ENCODE peak calls at places on chromosomes 16 and 17, in ten cellular contexts. One of them, this sample, is unnamed.

GRCh38 chr17:8785547-8786412 is 13.4 kb downstream of the MFSD6L start:
- DNase-seq in PC-9: peak
- DNase-seq in sigmoid colon: peak
- DNase-seq in kidney: peak
- DNase-seq in A549: peak
- DNase-seq in heart right ventricle: peak
- DNase-seq in vagina: no peak
- DNase-seq in mammary epithelial cell: peak
- DNase-seq in H1: peak
- DNase-seq in stomach: peak
- DNase-seq in this sample: peak

GRCh38 chr16:30874821-30875717 is 18.8 kb downstream of the BCL7C start:
- DNase-seq in sigmoid colon: peak
- DNase-seq in kidney: peak
- DNase-seq in PC-9: peak
- DNase-seq in H1: peak
- DNase-seq in stomach: peak
- DNase-seq in mammary epithelial cell: peak
- DNase-seq in vagina: no peak
- DNase-seq in A549: peak
- DNase-seq in heart right ventricle: peak
- DNase-seq in this sample: peak

GRCh38 chr17:80970762-80971703 is 20.6 kb upstream of the CHMP6 start:
- DNase-seq in vagina: no peak
- DNase-seq in heart right ventricle: no peak
- DNase-seq in PC-9: no peak
- DNase-seq in mammary epithelial cell: no peak
- DNase-seq in kidney: no peak
- DNase-seq in sigmoid colon: no peak
- DNase-seq in H1: no peak
- DNase-seq in stomach: no peak
- DNase-seq in A549: no peak
- DNase-seq in this sample: no peak

GRCh38 chr17:34318474-34318873 is 761 bp upstream of the CCL8 start:
- DNase-seq in vagina: no peak
- DNase-seq in kidney: no peak
- DNase-seq in sigmoid colon: no peak
- DNase-seq in heart right ventricle: peak
- DNase-seq in A549: peak
- DNase-seq in PC-9: no peak
- DNase-seq in stomach: no peak
- DNase-seq in mammary epithelial cell: no peak
- DNase-seq in H1: peak
- DNase-seq in this sample: peak

GRCh38 chr17:76427457-76428231 is 25.3 kb downstream of the UBE2O start:
- DNase-seq in H1: no peak
- DNase-seq in mammary epithelial cell: no peak
- DNase-seq in heart right ventricle: peak
- DNase-seq in kidney: no peak
- DNase-seq in vagina: no peak
- DNase-seq in sigmoid colon: no peak
- DNase-seq in A549: no peak
- DNase-seq in PC-9: no peak
- DNase-seq in stomach: no peak
- DNase-seq in this sample: no peak

GRCh38 chr17:64097196-64097936 is 32.6 kb downstream of the ERN1 start:
- DNase-seq in A549: no peak
- DNase-seq in vagina: no peak
- DNase-seq in sigmoid colon: no peak
- DNase-seq in stomach: no peak
- DNase-seq in kidney: no peak
- DNase-seq in heart right ventricle: no peak
- DNase-seq in PC-9: no peak
- DNase-seq in mammary epithelial cell: peak
- DNase-seq in H1: no peak
- DNase-seq in this sample: no peak

GRCh38 chr17:7080445-7081041 is 492 bp upstream of the CLEC10A start:
- DNase-seq in sigmoid colon: no peak
- DNase-seq in PC-9: no peak
- DNase-seq in heart right ventricle: peak
- DNase-seq in mammary epithelial cell: no peak
- DNase-seq in A549: no peak
- DNase-seq in H1: no peak
- DNase-seq in vagina: no peak
- DNase-seq in stomach: no peak
- DNase-seq in kidney: no peak
- DNase-seq in this sample: peak

GRCh38 chr16:89118361-89119061 is 24.9 kb downstream of the ACSF3 start:
- DNase-seq in H1: no peak
- DNase-seq in A549: no peak
- DNase-seq in stomach: no peak
- DNase-seq in heart right ventricle: no peak
- DNase-seq in vagina: no peak
- DNase-seq in PC-9: no peak
- DNase-seq in kidney: peak
- DNase-seq in sigmoid colon: no peak
- DNase-seq in mammary epithelial cell: no peak
- DNase-seq in this sample: peak

GRCh38 chr17:83107656-83108048 is 28.2 kb downstream of the METRNL start:
- DNase-seq in mammary epithelial cell: no peak
- DNase-seq in vagina: no peak
- DNase-seq in H1: no peak
- DNase-seq in PC-9: no peak
- DNase-seq in A549: no peak
- DNase-seq in kidney: peak
- DNase-seq in stomach: no peak
- DNase-seq in heart right ventricle: no peak
- DNase-seq in sigmoid colon: no peak
- DNase-seq in this sample: no peak

GRCh38 chr17:2455956-2456355 is 55.1 kb upstream of the MNT start:
- DNase-seq in kidney: no peak
- DNase-seq in vagina: no peak
- DNase-seq in sigmoid colon: no peak
- DNase-seq in A549: no peak
- DNase-seq in PC-9: no peak
- DNase-seq in heart right ventricle: no peak
- DNase-seq in H1: no peak
- DNase-seq in stomach: no peak
- DNase-seq in mammary epithelial cell: no peak
- DNase-seq in this sample: no peak

GRCh38 chr17:17156107-17156506 is 50.0 kb downstream of the PLD6 start:
- DNase-seq in heart right ventricle: no peak
- DNase-seq in mammary epithelial cell: peak
- DNase-seq in H1: no peak
- DNase-seq in A549: no peak
- DNase-seq in vagina: no peak
- DNase-seq in kidney: no peak
- DNase-seq in PC-9: no peak
- DNase-seq in stomach: no peak
- DNase-seq in sigmoid colon: no peak
- DNase-seq in this sample: no peak

GRCh38 chr17:17836818-17837379 is at the start of gene SREBF1:
- DNase-seq in H1: peak
- DNase-seq in A549: peak
- DNase-seq in kidney: peak
- DNase-seq in mammary epithelial cell: no peak
- DNase-seq in sigmoid colon: peak
- DNase-seq in vagina: no peak
- DNase-seq in stomach: peak
- DNase-seq in heart right ventricle: peak
- DNase-seq in PC-9: peak
- DNase-seq in this sample: peak

DNA sequence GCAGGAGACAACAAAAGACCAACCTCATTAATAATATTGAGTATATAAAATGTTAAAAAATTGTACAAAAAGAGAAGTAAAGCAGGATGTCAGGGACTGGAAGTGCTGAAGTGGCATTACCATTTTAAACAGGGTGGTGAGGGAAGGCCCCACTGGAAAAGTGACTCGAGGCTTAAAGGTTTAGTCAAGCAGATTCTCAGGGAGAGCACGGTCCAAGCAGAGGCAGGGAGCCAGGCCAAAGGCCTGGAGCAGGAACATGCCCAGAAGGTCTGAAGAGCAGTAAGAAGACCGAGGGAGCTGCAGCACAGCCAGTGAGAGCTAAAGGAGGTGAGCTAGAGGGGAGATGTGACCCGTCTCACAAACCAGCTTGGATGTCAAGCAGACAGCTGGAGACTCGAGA is 7.6 kb downstream of the XPO6 start:
- DNase-seq in A549: no peak
- DNase-seq in stomach: no peak
- DNase-seq in H1: no peak
- DNase-seq in PC-9: no peak
- DNase-seq in sigmoid colon: no peak
- DNase-seq in kidney: no peak
- DNase-seq in vagina: no peak
- DNase-seq in mammary epithelial cell: no peak
- DNase-seq in heart right ventricle: no peak
- DNase-seq in this sample: no peak
- H3K27ac ChIP-seq in A549: no peak
- H3K27ac ChIP-seq in stomach: no peak
- H3K27ac ChIP-seq in H1: no peak
- H3K27ac ChIP-seq in PC-9: no peak
- H3K27ac ChIP-seq in sigmoid colon: no peak
- H3K27ac ChIP-seq in kidney: no peak
- H3K27ac ChIP-seq in vagina: no peak
- H3K27ac ChIP-seq in mammary epithelial cell: no peak
- H3K27ac ChIP-seq in heart right ventricle: no peak
- H3K27ac ChIP-seq in this sample: no peak

DNA sequence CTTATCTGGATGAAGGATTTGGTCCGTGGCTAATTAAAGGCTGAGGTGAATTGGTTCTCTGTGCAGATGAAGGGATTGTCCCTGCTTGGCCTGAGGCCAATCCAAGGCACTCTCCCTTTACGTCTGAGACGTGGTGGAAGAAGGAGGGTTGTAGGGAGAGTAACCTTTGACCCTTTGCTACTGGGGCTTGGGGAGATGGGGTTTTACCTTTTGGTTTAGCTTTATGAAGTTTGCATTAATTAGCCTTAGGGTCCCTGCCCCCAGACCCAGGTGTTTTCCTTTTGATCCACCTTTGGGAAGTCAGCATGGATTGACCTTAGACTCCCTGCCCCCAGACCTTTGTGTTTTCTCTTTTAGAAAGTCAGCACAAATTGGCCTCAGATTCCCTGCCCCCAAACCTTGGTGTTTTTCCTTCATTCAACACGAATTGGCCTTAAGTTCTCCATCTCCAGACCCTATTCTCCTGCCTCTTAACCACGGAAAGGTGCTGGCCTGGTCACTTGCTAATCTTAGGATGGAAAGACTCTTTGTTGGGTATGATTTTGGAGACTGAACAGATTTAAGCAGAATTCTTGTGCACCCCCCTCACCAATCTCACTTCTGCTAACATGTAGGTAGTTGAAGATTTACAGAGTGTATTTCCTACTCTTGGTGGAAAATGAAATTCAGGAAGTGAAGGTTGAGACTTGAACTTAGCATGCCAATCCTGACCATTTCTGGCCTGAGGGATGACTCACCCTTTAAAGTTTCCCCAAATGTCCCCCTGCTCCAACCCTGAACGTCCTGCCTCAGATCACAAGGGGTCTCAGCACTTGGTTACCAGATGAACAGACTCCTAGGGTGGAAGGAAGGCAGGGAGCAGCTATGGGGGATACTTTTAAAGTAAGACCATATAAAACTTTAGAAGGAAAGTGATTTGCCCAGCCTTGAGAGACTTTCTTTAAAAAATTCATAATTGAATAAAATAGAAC is 23.1 kb upstream of the MMD start:
- DNase-seq in vagina: no peak
- DNase-seq in mammary epithelial cell: no peak
- DNase-seq in A549: no peak
- DNase-seq in kidney: no peak
- DNase-seq in PC-9: no peak
- DNase-seq in H1: no peak
- DNase-seq in heart right ventricle: no peak
- DNase-seq in sigmoid colon: no peak
- DNase-seq in stomach: no peak
- DNase-seq in this sample: no peak
- H3K4me3 ChIP-seq in vagina: no peak
- H3K4me3 ChIP-seq in mammary epithelial cell: no peak
- H3K4me3 ChIP-seq in A549: no peak
- H3K4me3 ChIP-seq in kidney: no peak
- H3K4me3 ChIP-seq in PC-9: no peak
- H3K4me3 ChIP-seq in H1: no peak
- H3K4me3 ChIP-seq in heart right ventricle: no peak
- H3K4me3 ChIP-seq in sigmoid colon: no peak
- H3K4me3 ChIP-seq in stomach: no peak
- H3K4me3 ChIP-seq in this sample: no peak

DNA sequence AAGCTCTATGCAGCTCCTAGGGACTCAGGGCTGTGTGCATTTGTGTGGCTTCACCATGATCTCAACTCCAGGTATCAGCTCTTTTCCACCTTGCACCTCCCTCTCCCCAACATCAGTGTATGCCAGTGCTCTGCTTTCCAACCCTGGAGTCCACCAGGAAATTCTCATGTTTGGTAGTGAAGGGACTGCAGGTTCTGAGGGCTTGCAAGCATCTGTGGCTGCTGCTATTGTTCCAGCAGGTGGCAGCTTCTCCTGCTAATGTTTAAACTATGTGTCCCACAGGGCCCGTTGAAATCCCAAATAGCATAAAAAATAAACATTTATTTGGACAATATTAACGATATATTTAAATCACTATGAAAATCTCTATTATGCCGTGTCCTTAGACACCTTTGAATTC is 82.0 kb downstream of the RGS9 start:
- DNase-seq in stomach: no peak
- DNase-seq in sigmoid colon: no peak
- DNase-seq in heart right ventricle: no peak
- DNase-seq in PC-9: no peak
- DNase-seq in vagina: no peak
- DNase-seq in mammary epithelial cell: no peak
- DNase-seq in A549: no peak
- DNase-seq in kidney: no peak
- DNase-seq in H1: no peak
- DNase-seq in this sample: no peak
- TF ChIP-seq CTCF in stomach: no peak
- TF ChIP-seq CTCF in sigmoid colon: no peak
- TF ChIP-seq CTCF in heart right ventricle: no peak
- TF ChIP-seq CTCF in PC-9: no peak
- TF ChIP-seq CTCF in vagina: no peak
- TF ChIP-seq CTCF in mammary epithelial cell: peak
- TF ChIP-seq CTCF in A549: peak
- TF ChIP-seq CTCF in kidney: no peak
- TF ChIP-seq CTCF in H1: peak
- TF ChIP-seq CTCF in this sample: no peak

DNA sequence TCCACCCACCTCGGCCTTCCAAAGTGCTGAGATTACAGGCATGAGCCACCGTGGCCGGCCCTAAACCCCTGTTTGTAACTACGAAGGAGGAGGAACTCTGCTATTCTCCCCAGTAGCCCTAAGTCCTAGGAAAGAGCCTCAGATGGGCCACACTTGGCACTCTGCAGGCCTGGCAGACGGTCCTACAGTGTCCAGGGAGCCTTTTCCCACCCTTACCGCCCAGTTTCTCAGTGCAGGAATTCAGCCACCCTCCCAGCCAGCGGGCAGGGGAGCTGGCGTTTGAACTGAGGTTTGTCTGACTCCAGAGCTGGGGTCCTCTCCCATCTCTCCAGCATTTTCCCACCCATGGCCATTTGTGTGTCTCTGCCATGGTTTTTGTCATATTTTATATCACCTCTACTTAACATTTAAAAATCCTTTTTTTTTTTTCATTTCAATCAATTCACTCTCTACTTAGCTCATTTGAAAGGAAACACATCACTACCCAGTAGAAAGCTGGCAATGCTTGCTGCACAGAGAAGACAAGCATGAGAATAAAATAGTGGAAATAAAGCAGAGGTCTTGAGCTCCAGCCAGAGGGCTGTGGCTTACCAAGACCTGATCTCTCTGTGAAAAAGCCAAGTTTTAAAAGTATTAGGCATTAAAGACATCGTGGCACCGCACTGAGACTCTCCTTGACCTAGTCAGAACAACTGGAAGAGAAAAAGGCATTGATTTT is 34.9 kb downstream of the BCO1 start:
- DNase-seq in H1: no peak
- DNase-seq in stomach: no peak
- DNase-seq in PC-9: no peak
- DNase-seq in A549: no peak
- DNase-seq in kidney: peak
- DNase-seq in heart right ventricle: no peak
- DNase-seq in sigmoid colon: peak
- DNase-seq in mammary epithelial cell: no peak
- DNase-seq in vagina: no peak
- DNase-seq in this sample: no peak
- H3K27ac ChIP-seq in H1: no peak
- H3K27ac ChIP-seq in stomach: peak
- H3K27ac ChIP-seq in PC-9: no peak
- H3K27ac ChIP-seq in A549: no peak
- H3K27ac ChIP-seq in kidney: no peak
- H3K27ac ChIP-seq in heart right ventricle: no peak
- H3K27ac ChIP-seq in sigmoid colon: peak
- H3K27ac ChIP-seq in mammary epithelial cell: no peak
- H3K27ac ChIP-seq in vagina: peak
- H3K27ac ChIP-seq in this sample: no peak